ENCODE peak calls at places on chromosomes 4 and X, in four cellular contexts. U, C, L and B are unnamed samples.

GRCh38 chr4:75679876-75680575 is 6.8 kb upstream of the G3BP2 start:
- DNase-seq in L (no peak), C (no peak), U (no peak), B (no peak)

GRCh38 chr4:146124023-146124680 is 51.4 kb upstream of the LSM6 start:
- DNase-seq in L (no peak), C (peak), U (no peak), B (no peak)

GRCh38 chrX:112211459-112211858 is 128.9 kb upstream of the TRPC5 start:
- DNase-seq in C (no peak), L (no peak), U (no peak), B (no peak)

GRCh38 chr4:159677521-159677920 is 574.6 kb downstream of the RAPGEF2 start:
- DNase-seq in L (no peak), U (no peak), C (peak), B (no peak)

GRCh38 chr4:142347241-142347640 is 498.9 kb downstream of the INPP4B start:
- DNase-seq in L (no peak), U (no peak), C (no peak), B (no peak)

GRCh38 chr4:178423366-178423765 is 981.1 kb upstream of the AGA start:
- DNase-seq in C (no peak), L (no peak), U (no peak), B (no peak)

GRCh38 chr4:59664771-59665170 is 1535.4 kb upstream of the ADGRL3 start:
- DNase-seq in U (no peak), C (no peak), L (peak), B (no peak)

GRCh38 chr4:139872274-139872673 is 206.7 kb downstream of the MGST2 start:
- DNase-seq in U (no peak), C (peak), L (no peak), B (no peak)

GRCh38 chr4:4394644-4395043 is 7.7 kb downstream of the NSG1 start:
- DNase-seq in L (no peak), U (no peak), C (peak), B (no peak)

GRCh38 chr4:85170241-85170640 is 203.8 kb upstream of the WDFY3 start:
- DNase-seq in L (no peak), C (no peak), U (no peak), B (no peak)

GRCh38 chrX:63920875-63921274 is 135.9 kb upstream of the ARHGEF9 start:
- DNase-seq in C (no peak), L (no peak), U (no peak), B (no peak)

GRCh38 chr4:183989471-183989870 is 84.4 kb downstream of the STOX2 start:
- DNase-seq in C (no peak), L (no peak), U (no peak), B (no peak)

GRCh38 chr4:154916068-154916467 is 135.0 kb downstream of the RBM46 start:
- DNase-seq in U (no peak), C (no peak), L (no peak), B (no peak)

GRCh38 chr4:116323606-116324005 is 761.8 kb downstream of the TRAM1L1 start:
- DNase-seq in U (no peak), C (no peak), L (no peak), B (no peak)

GRCh38 chr4:7017446-7018048 is 25.6 kb upstream of the TADA2B start:
- DNase-seq in L (no peak), C (no peak), U (no peak), B (peak)

GRCh38 chrX:10129229-10129628 is 27.5 kb upstream of the CLCN4 start:
- DNase-seq in C (no peak), U (no peak), L (no peak), B (no peak)

GRCh38 chr4:151043803-151044535 is 28.9 kb upstream of the LRBA start:
- DNase-seq in L (no peak), U (no peak), C (peak), B (no peak)

GRCh38 chr4:1948232-1948631 is 60.5 kb downstream of the NELFA start:
- DNase-seq in L (peak), C (no peak), U (no peak), B (no peak)